ENCODE peak calls at places on chromosomes 16 and 17, in eight cellular contexts. K, G, N, L, P, R, O and Q are unnamed samples. For H3K9me3 and H3K4me1, the result is how much of the 10 kb centered on the place peaks cover.

GRCh38 chr17:39134878-39135277 is 16.6 kb downstream of the PLXDC1 start:
- DNase-seq in K (no peak), G (peak), N (no peak), L (no peak), P (no peak), R (no peak), O (no peak), Q (no peak)

GRCh38 chr17:19867654-19868395 is at the start of gene ULK2:
- DNase-seq in K (peak), G (peak), N (peak), L (peak), P (peak), R (peak), O (peak), Q (peak)

GRCh38 chr16:13453325-13453724 is 466.6 kb upstream of the ERCC4 start:
- DNase-seq in K (no peak), G (no peak), N (no peak), L (no peak), P (no peak), R (no peak), O (no peak), Q (no peak)

GRCh38 chr16:75861981-75862380 is 135.7 kb upstream of the CPHXL start:
- DNase-seq in K (no peak), G (no peak), N (no peak), L (no peak), P (no peak), R (no peak), O (no peak), Q (no peak)

GRCh38 chr16:85321856-85322271 is 209.6 kb upstream of the CIBAR2 start:
- DNase-seq in K (no peak), G (peak), N (peak), L (peak), P (peak), R (no peak), O (peak), Q (peak)

GRCh38 chr16:4814046-4814445 is 11.6 kb upstream of the ROGDI start:
- DNase-seq in K (no peak), G (no peak), N (no peak), L (peak), P (no peak), R (no peak), O (no peak), Q (peak)

GRCh38 chr17:47287068-47287467 is 33.4 kb downstream of the ITGB3 start:
- DNase-seq in K (no peak), G (no peak), N (no peak), L (no peak), P (no peak), R (no peak), O (no peak), Q (no peak)

GRCh38 chr17:48642843-48643696 is 16.9 kb upstream of the HOXB9 start:
- DNase-seq in K (no peak), G (no peak), N (no peak), L (peak), P (peak), R (no peak), O (no peak), Q (no peak)

GRCh38 chr16:68227183-68227793 is 8.6 kb downstream of the ESRP2 start:
- DNase-seq in K (no peak), G (no peak), N (peak), L (peak), P (peak), R (peak), O (peak), Q (no peak)

GRCh38 chr17:48596735-48597491 is 3.3 kb upstream of the HOXB5 start:
- DNase-seq in K (no peak), G (peak), N (no peak), L (peak), P (peak), R (no peak), O (no peak), Q (no peak)

GRCh38 chr16:50697881-50698767 is 4.7 kb downstream of the NOD2 start:
- DNase-seq in K (peak), G (peak), N (peak), L (no peak), P (no peak), R (peak), O (peak), Q (peak)

GRCh38 chr17:28406478-28406824 is 439 bp upstream of the SLC46A1 start:
- DNase-seq in K (no peak), G (no peak), N (no peak), L (no peak), P (no peak), R (no peak), O (no peak), Q (no peak)

GRCh38 chr16:64308721-64309120 is 813.1 kb downstream of the CDH11 start:
- DNase-seq in K (no peak), G (no peak), N (no peak), L (no peak), P (no peak), R (no peak), O (no peak), Q (no peak)

GRCh38 chr17:36498560-36499300 is 12.2 kb downstream of the ZNHIT3 start:
- DNase-seq in K (no peak), G (no peak), N (no peak), L (peak), P (peak), R (no peak), O (no peak), Q (no peak)

GRCh38 chr16:84813141-84813933 is 6.4 kb upstream of the CRISPLD2 start:
- DNase-seq in K (no peak), G (peak), N (no peak), L (no peak), P (no peak), R (no peak), O (no peak), Q (no peak)

GRCh38 chr16:55012362-55012761 is 81.7 kb downstream of the IRX5 start:
- DNase-seq in K (no peak), G (no peak), N (no peak), L (no peak), P (no peak), R (no peak), O (no peak), Q (no peak)

GRCh38 chr16:55018881-55019280 is 88.2 kb downstream of the IRX5 start:
- DNase-seq in K (no peak), G (no peak), N (no peak), L (no peak), P (no peak), R (no peak), O (no peak), Q (no peak)

GRCh38 chr16:55014022-55014421 is 83.4 kb downstream of the IRX5 start:
- DNase-seq in K (no peak), G (no peak), N (no peak), L (no peak), P (no peak), R (no peak), O (no peak), Q (no peak)

GRCh38 chr16:55012793-55013192 is 82.1 kb downstream of the IRX5 start:
- DNase-seq in K (no peak), G (no peak), N (no peak), L (no peak), P (no peak), R (no peak), O (no peak), Q (no peak)

GRCh38 chr16:55015181-55015913 is 84.7 kb downstream of the IRX5 start:
- DNase-seq in K (no peak), G (no peak), N (no peak), L (no peak), P (no peak), R (no peak), O (no peak), Q (no peak)
- H3K4me3 ChIP-seq in K (no peak), G (no peak), N (no peak), L (no peak), P (no peak), R (no peak), O (no peak), Q (no peak)

DNA sequence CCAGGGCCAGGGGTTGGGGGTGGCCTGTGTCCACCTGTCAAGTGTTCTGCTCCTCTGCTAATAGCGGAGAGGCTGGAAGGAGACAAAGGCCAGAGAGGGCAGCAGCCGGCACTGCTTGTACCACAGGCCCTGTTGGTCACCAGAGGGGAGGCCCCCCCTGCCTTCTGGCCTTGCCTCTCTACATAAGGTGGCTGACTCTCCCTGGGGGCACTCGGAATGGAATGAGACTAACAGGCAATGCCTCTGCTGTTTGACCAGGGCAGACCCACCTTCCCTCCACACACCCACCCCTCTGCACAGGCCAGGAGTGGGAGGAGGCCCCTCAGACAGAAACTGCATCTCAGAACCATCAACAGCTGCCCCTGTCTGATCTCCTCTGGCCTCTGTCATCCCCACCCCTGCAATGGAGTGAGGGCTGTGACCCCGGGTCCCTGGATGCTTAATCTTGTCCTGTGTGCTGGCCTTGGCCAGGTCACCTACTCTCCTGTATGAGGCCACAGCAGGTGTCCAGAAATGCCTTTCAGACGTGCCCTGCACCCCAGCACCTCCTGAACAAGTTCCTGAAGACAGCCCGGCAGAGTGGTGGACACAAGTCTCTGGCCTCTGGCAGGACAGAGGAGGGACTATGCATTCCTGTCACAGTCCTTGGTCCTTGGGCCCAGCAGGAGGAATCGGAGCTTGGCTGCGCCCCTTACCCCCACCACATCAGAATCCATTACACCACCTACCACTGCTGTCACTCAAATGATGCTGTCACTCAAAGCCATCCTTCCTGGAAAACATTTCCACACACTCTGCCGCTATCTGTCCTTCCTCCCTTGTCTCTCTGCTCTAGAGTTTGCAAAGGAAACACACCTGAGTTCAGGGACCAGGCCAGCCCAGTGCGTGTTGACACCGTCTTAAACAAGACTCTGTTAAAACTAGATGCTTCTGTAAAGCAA is 107.5 kb upstream of the ZNF750 start:
- DNase-seq in K (peak), G (no peak), N (no peak), L (peak), P (peak), R (no peak), O (no peak), Q (no peak)
- H3K9me3 ChIP-seq in K (under half), G (half or more), N (under half), L (under half), P (under half), R (under half), O (under half), Q (under half)

GRCh38 chr16:89643769-89644300 is 13.7 kb downstream of the CHMP1A start:
- DNase-seq in K (no peak), G (no peak), N (no peak), L (no peak), P (no peak), R (no peak), O (no peak), Q (no peak)
- H3K4me1 ChIP-seq in K (under half), G (under half), N (under half), L (under half), P (under half), R (under half), O (under half), Q (under half)

GRCh38 chr17:82664276-82664575 is 16.0 kb upstream of the WDR45B start:
- DNase-seq in K (peak), G (no peak), N (no peak), L (no peak), P (no peak), R (no peak), O (no peak), Q (no peak)

GRCh38 chr17:82664701-82665182 is 16.5 kb upstream of the WDR45B start:
- DNase-seq in K (peak), G (no peak), N (no peak), L (no peak), P (no peak), R (no peak), O (no peak), Q (no peak)

GRCh38 chr17:82665226-82665625 is 17.0 kb upstream of the WDR45B start:
- DNase-seq in K (peak), G (no peak), N (no peak), L (no peak), P (no peak), R (no peak), O (no peak), Q (no peak)

GRCh38 chr17:82662711-82663261 is 14.5 kb upstream of the WDR45B start:
- DNase-seq in K (peak), G (no peak), N (no peak), L (peak), P (no peak), R (no peak), O (no peak), Q (no peak)

DNA sequence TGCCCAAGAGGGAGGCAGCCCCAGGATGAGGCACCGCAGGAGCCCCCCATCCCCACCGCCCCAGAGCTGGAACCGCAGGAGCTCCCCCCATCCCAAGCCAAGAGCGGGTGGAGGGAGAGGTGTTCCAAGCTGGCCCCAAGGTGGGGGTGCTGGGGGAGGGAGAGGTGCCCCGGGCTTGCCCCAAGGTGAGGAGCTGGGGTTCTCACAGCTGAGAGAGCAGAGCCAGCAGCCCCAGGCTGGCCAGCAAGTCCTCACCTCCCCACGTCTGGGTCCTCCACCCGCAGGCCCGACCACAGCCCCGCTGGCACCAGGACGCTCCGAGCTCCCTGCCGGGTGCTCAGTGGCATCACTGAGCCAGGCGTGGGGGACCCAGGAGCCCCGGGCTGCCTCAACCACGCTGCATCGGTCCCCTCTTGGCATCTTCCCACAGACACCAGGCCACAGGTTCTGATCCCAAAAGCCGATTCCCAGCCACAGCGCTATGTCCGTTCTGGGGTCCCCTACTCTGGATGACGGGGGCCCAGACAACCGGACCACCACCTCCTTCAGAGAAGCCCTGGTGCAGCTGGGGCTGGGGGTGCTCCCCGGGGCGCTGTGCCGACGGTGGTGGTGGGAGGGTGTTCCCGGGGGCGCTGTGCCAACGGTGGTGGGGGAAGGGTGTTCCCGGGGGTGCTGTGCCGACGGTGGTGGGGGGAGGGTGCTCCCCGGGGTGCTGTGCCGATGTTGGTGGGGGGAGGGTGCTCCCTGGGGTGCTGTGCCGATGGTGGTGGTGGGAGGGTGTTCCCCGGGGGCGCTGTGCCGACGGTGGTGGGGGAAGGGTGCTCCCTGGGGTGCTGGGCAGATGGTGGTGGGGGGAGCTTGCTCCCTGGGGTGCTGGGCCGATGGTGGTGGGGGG is 15.4 kb upstream of the WDR45B start:
- DNase-seq in K (peak), G (no peak), N (no peak), L (no peak), P (no peak), R (no peak), O (no peak), Q (no peak)
- H3K4me3 ChIP-seq in K (no peak), G (no peak), N (no peak), L (no peak), P (no peak), R (no peak), O (no peak), Q (no peak)

DNA sequence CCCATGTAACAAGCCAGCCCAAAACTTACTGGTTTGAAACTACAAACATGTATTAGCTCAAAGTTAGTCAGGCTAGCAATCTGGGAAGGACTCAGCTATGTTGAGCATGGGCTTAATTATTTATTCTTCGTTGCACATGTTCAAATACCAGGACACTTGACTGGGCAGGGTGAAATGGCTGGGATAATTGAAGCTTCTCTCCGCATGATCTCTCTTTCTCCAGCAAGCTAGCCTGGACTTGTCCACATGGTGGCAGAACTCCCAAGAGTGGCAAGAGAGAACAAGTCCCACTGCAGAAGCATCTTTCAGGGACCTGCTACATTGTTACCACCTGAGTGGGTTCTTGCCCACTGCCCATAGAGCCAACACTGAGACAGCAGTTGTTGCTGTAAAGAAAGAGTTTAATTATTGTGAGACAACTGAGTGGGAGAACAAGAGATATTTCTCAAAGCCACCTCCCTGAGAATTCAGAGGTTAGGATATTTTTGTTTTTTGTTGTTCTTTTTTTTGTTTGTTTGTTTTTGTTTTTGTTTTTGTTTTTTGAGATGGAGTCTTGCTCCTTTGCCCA is 16.8 kb upstream of the ATF7IP2 start:
- DNase-seq in K (no peak), G (no peak), N (no peak), L (no peak), P (no peak), R (no peak), O (no peak), Q (no peak)
- H3K9me3 ChIP-seq in K (under half), G (under half), N (under half), L (under half), P (under half), R (under half), O (under half), Q (under half)

GRCh38 chr17:50683434-50684287 is 24.1 kb downstream of the ANKRD40 start:
- DNase-seq in K (no peak), G (no peak), N (no peak), L (peak), P (no peak), R (no peak), O (no peak), Q (no peak)

GRCh38 chr17:50684288-50684611 is 23.5 kb downstream of the ANKRD40 start:
- DNase-seq in K (no peak), G (no peak), N (no peak), L (no peak), P (no peak), R (no peak), O (no peak), Q (no peak)

GRCh38 chr17:50685691-50686493 is 21.8 kb downstream of the ANKRD40 start:
- DNase-seq in K (no peak), G (no peak), N (no peak), L (no peak), P (no peak), R (no peak), O (no peak), Q (no peak)

GRCh38 chr17:50685334-50685665 is 22.4 kb downstream of the ANKRD40 start:
- DNase-seq in K (no peak), G (no peak), N (no peak), L (no peak), P (no peak), R (no peak), O (no peak), Q (no peak)

DNA sequence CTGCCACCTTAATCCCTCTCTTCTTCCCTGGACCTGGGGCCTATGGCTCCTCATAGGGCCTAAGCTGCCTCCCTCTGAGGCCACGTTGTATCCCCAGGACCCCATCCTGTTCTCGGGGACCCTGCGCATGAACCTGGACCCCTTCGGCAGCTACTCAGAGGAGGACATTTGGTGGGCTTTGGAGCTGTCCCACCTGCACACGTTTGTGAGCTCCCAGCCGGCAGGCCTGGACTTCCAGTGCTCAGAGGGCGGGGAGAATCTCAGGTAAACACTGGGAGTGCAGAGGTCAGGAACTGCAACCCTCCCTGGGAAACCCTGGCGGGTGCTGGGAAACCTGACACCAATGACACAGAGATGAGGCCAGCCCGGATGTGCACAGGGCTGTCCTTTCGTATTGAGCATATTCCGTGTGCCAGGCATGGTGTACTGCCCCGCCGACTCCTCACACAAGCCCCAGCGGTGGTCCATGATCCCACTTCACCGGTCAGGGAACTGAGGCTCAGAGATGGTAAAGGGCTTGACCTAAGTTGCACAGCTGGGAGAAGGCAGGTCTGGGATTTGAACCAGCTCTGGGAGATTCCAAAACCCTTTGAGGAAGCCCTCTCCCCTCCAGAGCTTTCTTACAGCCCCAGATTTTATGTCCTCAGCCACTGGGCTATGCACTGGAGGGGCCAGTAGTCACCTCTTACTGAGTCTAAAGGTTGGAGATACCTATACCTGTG is 22.9 kb downstream of the ANKRD40 start:
- DNase-seq in K (no peak), G (no peak), N (peak), L (peak), P (peak), R (no peak), O (peak), Q (no peak)
- H3K4me1 ChIP-seq in K (under half), G (under half), N (under half), L (under half), P (under half), R (under half), O (half or more), Q (under half)

DNA sequence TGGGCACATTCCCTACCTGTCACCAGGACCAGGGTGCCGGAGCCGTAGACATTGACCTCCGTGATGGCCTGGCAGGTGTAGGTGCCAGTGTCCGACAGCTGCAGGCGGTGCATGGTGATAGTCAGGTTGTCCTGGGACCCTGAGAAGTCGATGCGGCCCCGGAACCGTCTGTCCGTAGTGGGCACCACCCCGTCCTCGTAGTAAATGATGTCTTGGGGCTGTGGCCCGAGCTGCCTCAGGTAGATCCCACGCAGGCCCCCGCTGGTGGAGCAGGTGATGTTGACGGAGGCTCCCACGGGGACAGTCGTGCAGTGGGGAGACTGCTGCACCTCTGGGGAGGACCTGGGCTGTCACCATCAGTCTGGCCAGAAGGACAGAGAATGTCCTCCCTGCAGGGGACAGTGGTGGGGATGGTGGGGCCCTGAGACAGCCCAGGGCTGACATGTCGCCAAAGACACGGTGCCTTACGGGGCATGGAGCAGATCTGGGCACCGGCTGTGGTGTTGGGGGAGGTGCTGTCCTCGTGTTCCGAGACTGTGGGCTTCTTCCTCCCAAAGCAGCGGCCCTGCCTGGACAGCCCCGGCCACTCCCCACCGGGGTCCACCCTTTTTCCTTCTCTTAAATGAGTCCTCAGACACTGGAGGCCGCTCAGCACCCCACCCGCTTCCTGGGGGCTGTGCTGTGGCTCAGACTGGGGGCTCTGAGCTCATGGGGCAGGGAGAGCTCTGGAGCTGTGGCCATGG is 586 bp downstream of the CD7 start:
- DNase-seq in K (peak), G (no peak), N (no peak), L (no peak), P (no peak), R (no peak), O (no peak), Q (no peak)
- H3K4me3 ChIP-seq in K (peak), G (no peak), N (peak), L (no peak), P (peak), R (peak), O (peak), Q (no peak)